ENCODE peak calls at places on chromosome 1, in seven cellular contexts. Y, S, V, Z, E, K and O are unnamed samples.

GRCh38 chr1:108947871-108948525 is 15.3 kb downstream of the CLCC1 start:
- DNase-seq in Y (no peak), S (no peak), V (no peak), Z (peak; percentile 15), E (no peak), K (no peak), O (no peak)

GRCh38 chr1:107941123-107941522 is 23.9 kb downstream of the VAV3 start:
- DNase-seq in Y (no peak), S (no peak), V (no peak), Z (peak; percentile 46), E (no peak), K (no peak), O (no peak)

GRCh38 chr1:63888984-63889383 is 115.2 kb downstream of the ROR1 start:
- DNase-seq in Y (no peak), S (no peak), V (no peak), Z (no peak), E (no peak), K (no peak), O (no peak)

GRCh38 chr1:39720094-39720999 is 18.3 kb upstream of the PPIE start:
- DNase-seq in Y (peak; percentile 48), S (no peak), V (no peak), Z (peak; percentile 81), E (peak; percentile 12), K (no peak), O (no peak)

GRCh38 chr1:185798505-185798904 is 64.3 kb downstream of the HMCN1 start:
- DNase-seq in Y (no peak), S (no peak), V (no peak), Z (no peak), E (no peak), K (no peak), O (no peak)

GRCh38 chr1:243254233-243254926 is 701 bp downstream of the CEP170 start:
- DNase-seq in Y (no peak), S (peak; percentile 89), V (peak; percentile 59), Z (peak; percentile 69), E (no peak), K (no peak), O (peak; percentile 30)

GRCh38 chr1:170351368-170351946 is 180.5 kb upstream of the GORAB start:
- DNase-seq in Y (no peak), S (no peak), V (no peak), Z (no peak), E (no peak), K (no peak), O (no peak)

GRCh38 chr1:145872421-145872891 is 13.2 kb downstream of the ANKRD35 start:
- DNase-seq in Y (no peak), S (no peak), V (no peak), Z (peak; percentile 45), E (no peak), K (peak; percentile 78), O (no peak)

GRCh38 chr1:95903060-95903459 is 669.0 kb downstream of the RWDD3 start:
- DNase-seq in Y (no peak), S (no peak), V (no peak), Z (no peak), E (no peak), K (no peak), O (no peak)

GRCh38 chr1:27322569-27323116 is 680 bp downstream of the TMEM222 start:
- DNase-seq in Y (no peak), S (no peak), V (no peak), Z (no peak), E (no peak), K (no peak), O (no peak)

GRCh38 chr1:46533179-46533864 is 18.1 kb downstream of the KNCN start:
- DNase-seq in Y (no peak), S (peak; percentile 75), V (peak; percentile 22), Z (peak; percentile 40), E (peak; percentile 55), K (peak; percentile 82), O (peak; percentile 53)

GRCh38 chr1:30416221-30416820 is 307.1 kb downstream of the MATN1 start:
- DNase-seq in Y (no peak), S (no peak), V (no peak), Z (no peak), E (no peak), K (no peak), O (no peak)

GRCh38 chr1:172165403-172165802 is 255.1 kb upstream of the C1orf105 start:
- DNase-seq in Y (no peak), S (no peak), V (peak; percentile 23), Z (no peak), E (no peak), K (no peak), O (no peak)

GRCh38 chr1:26540346-26540745 is 10.8 kb downstream of the RPS6KA1 start:
- DNase-seq in Y (no peak), S (no peak), V (no peak), Z (no peak), E (no peak), K (no peak), O (no peak)

GRCh38 chr1:236862615-236863211 is 67.6 kb downstream of the MTR start:
- DNase-seq in Y (no peak), S (no peak), V (no peak), Z (no peak), E (no peak), K (no peak), O (no peak)

GRCh38 chr1:59978026-59978425 is 51.5 kb upstream of the CYP2J2 start:
- DNase-seq in Y (no peak), S (no peak), V (no peak), Z (no peak), E (no peak), K (no peak), O (no peak)

GRCh38 chr1:59979551-59980070 is 53.0 kb upstream of the CYP2J2 start:
- DNase-seq in Y (no peak), S (no peak), V (no peak), Z (no peak), E (no peak), K (no peak), O (no peak)

GRCh38 chr1:59973719-59974118 is 47.1 kb upstream of the CYP2J2 start:
- DNase-seq in Y (no peak), S (no peak), V (no peak), Z (no peak), E (no peak), K (no peak), O (no peak)

GRCh38 chr1:59976194-59977074 is 49.9 kb upstream of the CYP2J2 start:
- DNase-seq in Y (peak; percentile 41), S (peak; percentile 73), V (peak; percentile 73), Z (peak; percentile 69), E (peak; percentile 49), K (peak; percentile 81), O (peak; percentile 29)

DNA sequence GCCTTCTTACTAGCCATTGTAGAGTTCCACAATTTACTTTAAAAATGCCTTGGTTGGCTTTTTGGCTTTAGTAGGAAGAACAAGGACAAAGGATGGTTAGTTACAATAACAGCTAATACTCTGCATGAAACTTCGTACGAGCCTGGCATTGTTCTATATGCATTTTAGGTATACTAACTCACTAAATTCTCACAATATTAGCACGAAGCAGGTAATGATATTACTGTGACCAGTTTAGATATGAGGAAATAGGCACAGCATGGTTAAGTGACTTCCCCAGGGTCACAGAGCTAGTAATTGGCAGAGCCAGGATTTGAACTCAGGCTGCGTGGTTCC is 50.5 kb upstream of the CYP2J2 start:
- DNase-seq in Y (no peak), S (no peak), V (no peak), Z (no peak), E (no peak), K (no peak), O (no peak)
- TF ChIP-seq CTCF in Y (no peak), S (no peak), V (no peak), Z (no peak), E (no peak), K (no peak), O (peak; percentile 51)

GRCh38 chr1:246058478-246058877 is 448.6 kb downstream of the SMYD3 start:
- DNase-seq in Y (no peak), S (no peak), V (no peak), Z (peak; percentile 5), E (no peak), K (no peak), O (no peak)

GRCh38 chr1:246051909-246052518 is 455.1 kb downstream of the SMYD3 start:
- DNase-seq in Y (no peak), S (no peak), V (no peak), Z (no peak), E (no peak), K (no peak), O (no peak)

GRCh38 chr1:246048693-246049092 is 458.4 kb downstream of the SMYD3 start:
- DNase-seq in Y (no peak), S (no peak), V (no peak), Z (no peak), E (no peak), K (no peak), O (no peak)

GRCh38 chr1:246052603-246053002 is 454.5 kb downstream of the SMYD3 start:
- DNase-seq in Y (no peak), S (no peak), V (no peak), Z (no peak), E (no peak), K (no peak), O (no peak)
- TF ChIP-seq CTCF in Y (no peak), S (no peak), V (no peak), Z (no peak), E (no peak), K (no peak), O (no peak)

DNA sequence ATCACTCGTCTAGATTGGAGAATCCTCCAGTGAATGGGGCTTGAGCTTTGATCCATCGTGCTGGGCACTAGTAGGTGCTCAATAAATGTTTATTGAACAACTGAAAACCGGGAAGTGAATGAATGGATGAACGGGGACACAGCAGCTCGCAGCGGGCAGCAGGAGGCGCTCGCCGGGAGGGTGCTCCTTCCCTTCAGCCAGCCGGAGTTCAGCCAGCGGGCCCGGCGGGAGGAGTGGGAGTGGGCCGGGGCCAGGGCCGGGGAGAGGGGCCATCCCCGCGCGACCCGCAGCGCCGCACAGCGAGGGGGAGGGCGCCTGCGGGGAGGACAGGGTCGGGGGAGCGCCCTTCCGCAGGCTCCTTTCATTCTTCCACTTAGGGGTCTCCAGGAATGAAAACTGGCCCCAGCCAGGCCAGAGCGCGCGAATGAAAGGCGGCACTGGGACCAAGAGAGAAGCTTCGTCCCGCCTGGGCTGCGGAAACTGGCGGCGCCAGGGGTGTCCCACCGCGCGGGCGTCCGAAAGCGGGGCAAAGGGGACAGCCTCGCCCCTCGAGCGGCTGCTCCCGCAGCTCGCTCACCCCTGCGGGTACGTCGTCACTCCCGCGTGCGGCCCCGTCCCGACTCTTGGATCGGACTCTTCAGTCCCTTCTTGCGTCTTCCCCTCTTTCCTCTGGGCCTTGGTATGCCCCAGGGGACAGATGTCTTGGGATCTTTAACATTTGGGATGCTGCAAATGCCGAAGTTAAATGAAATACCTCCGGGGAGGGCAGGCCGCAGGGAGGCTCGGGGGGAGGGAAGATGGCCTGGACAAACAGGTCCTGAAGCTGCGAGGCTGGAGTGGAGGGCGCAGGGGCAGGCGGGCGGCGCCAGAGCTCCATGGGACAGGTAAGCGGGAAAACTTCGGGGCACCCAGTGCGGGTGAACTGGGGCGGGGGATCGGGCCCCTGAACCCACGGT is 3.6 kb upstream of the INAVA start:
- DNase-seq in Y (peak; percentile 54), S (peak; percentile 77), V (peak; percentile 83), Z (peak; percentile 34), E (peak; percentile 16), K (peak; percentile 85), O (no peak)
- TF ChIP-seq CTCF in Y (no peak), S (peak; percentile 26), V (peak; percentile 65), Z (peak; percentile 45), E (no peak), K (peak; percentile 32), O (no peak)

GRCh38 chr1:221972262-221973235 is 230.7 kb upstream of the DUSP10 start:
- DNase-seq in Y (no peak), S (no peak), V (no peak), Z (no peak), E (no peak), K (no peak), O (no peak)
- TF ChIP-seq CTCF in Y (no peak), S (no peak), V (no peak), Z (no peak), E (no peak), K (no peak), O (no peak)